ENCODE peak calls at places on chromosomes 13 and 19, in nine cellular contexts. W is transverse colon, O is ovary, P is upper lobe of right lung, D is aorta, Z is uterus, G is osteoblast, I is tibial artery, K is neuronal stem cell. N is an unnamed sample.

GRCh38 chr13:24264976-24265375 is 44.4 kb upstream of the C1QTNF9 start:
- DNase-seq in W (peak; percentile 51), O (no peak), P (peak; percentile 80), D (no peak), Z (no peak), G (no peak), I (no peak), K (no peak), N (no peak)

GRCh38 chr13:23159205-23159586 is 21.6 kb upstream of the SGCG start:
- DNase-seq in W (no peak), O (no peak), P (no peak), D (peak; percentile 81), Z (no peak), G (peak; percentile 83), I (peak; percentile 48), K (peak; percentile 68), N (no peak)

GRCh38 chr13:34675626-34676025 is 266.4 kb upstream of the NBEA start:
- DNase-seq in W (no peak), O (no peak), P (no peak), D (no peak), Z (no peak), G (no peak), I (no peak), K (no peak), N (no peak)

GRCh38 chr19:10112895-10113591 is 1.6 kb downstream of the P2RY11 start:
- DNase-seq in W (peak; percentile 68), O (no peak), P (peak; percentile 81), D (peak; percentile 87), Z (no peak), G (peak; percentile 94), I (no peak), K (no peak), N (peak; percentile 50)

GRCh38 chr13:100633461-100633860 is 41.1 kb downstream of the TMTC4 start:
- DNase-seq in W (no peak), O (no peak), P (no peak), D (no peak), Z (no peak), G (peak; percentile 81), I (no peak), K (no peak), N (no peak)

GRCh38 chr13:33918199-33918932 is 100.4 kb downstream of the RFC3 start:
- DNase-seq in W (no peak), O (no peak), P (no peak), D (no peak), Z (no peak), G (peak; percentile 44), I (no peak), K (no peak), N (no peak)

GRCh38 chr13:113140677-113141590 is 17.5 kb upstream of the PROZ start:
- DNase-seq in W (no peak), O (no peak), P (no peak), D (peak; percentile 64), Z (no peak), G (peak; percentile 48), I (peak; percentile 19), K (no peak), N (no peak)

GRCh38 chr19:36420961-36421748 is 2.7 kb upstream of the ZFP82 start:
- DNase-seq in W (no peak), O (no peak), P (no peak), D (peak; percentile 75), Z (peak; percentile 17), G (peak; percentile 87), I (no peak), K (peak; percentile 14), N (no peak)

GRCh38 chr13:92823059-92823458 is 403.5 kb upstream of the GPC6 start:
- DNase-seq in W (no peak), O (no peak), P (no peak), D (no peak), Z (no peak), G (no peak), I (no peak), K (no peak), N (no peak)

GRCh38 chr19:368624-369020 is 24.0 kb upstream of the MIER2 start:
- DNase-seq in W (no peak), O (no peak), P (no peak), D (no peak), Z (no peak), G (peak; percentile 43), I (no peak), K (no peak), N (no peak)

GRCh38 chr13:81017525-81018152 is 676.7 kb upstream of the SPRY2 start:
- DNase-seq in W (no peak), O (no peak), P (no peak), D (no peak), Z (no peak), G (peak; percentile 43), I (no peak), K (peak; percentile 23), N (no peak)

GRCh38 chr19:39372047-39372802 is 18.7 kb downstream of the PAF1 start:
- DNase-seq in W (peak; percentile 57), O (peak; percentile 92), P (peak; percentile 74), D (peak; percentile 86), Z (peak; percentile 87), G (peak; percentile 97), I (peak; percentile 90), K (no peak), N (no peak)

GRCh38 chr19:5023128-5023571 is 54.2 kb downstream of the KDM4B start:
- DNase-seq in W (no peak), O (no peak), P (no peak), D (no peak), Z (no peak), G (peak; percentile 41), I (no peak), K (no peak), N (no peak)

GRCh38 chr19:55858401-55858800 is 22.1 kb downstream of the NLRP4 start:
- DNase-seq in W (no peak), O (no peak), P (no peak), D (no peak), Z (no peak), G (no peak), I (no peak), K (no peak), N (no peak)

GRCh38 chr19:15540435-15540834 is 32.1 kb downstream of the CYP4F22 start:
- DNase-seq in W (no peak), O (no peak), P (no peak), D (no peak), Z (no peak), G (no peak), I (no peak), K (no peak), N (no peak)

GRCh38 chr13:95858286-95859075 is 181.5 kb downstream of the DNAJC3 start:
- DNase-seq in W (no peak), O (no peak), P (no peak), D (no peak), Z (no peak), G (no peak), I (no peak), K (no peak), N (no peak)

GRCh38 chr13:106525865-106526264 is 9.6 kb downstream of the EFNB2 start:
- DNase-seq in W (no peak), O (no peak), P (no peak), D (no peak), Z (no peak), G (no peak), I (no peak), K (no peak), N (no peak)

GRCh38 chr13:106526748-106527488 is 8.5 kb downstream of the EFNB2 start:
- DNase-seq in W (no peak), O (no peak), P (no peak), D (no peak), Z (no peak), G (no peak), I (no peak), K (no peak), N (no peak)

GRCh38 chr13:106528711-106529414 is 6.6 kb downstream of the EFNB2 start:
- DNase-seq in W (no peak), O (no peak), P (no peak), D (no peak), Z (no peak), G (no peak), I (no peak), K (peak; percentile 48), N (no peak)

GRCh38 chr13:106529415-106530208 is 5.8 kb downstream of the EFNB2 start:
- DNase-seq in W (no peak), O (no peak), P (no peak), D (no peak), Z (no peak), G (no peak), I (no peak), K (no peak), N (no peak)

GRCh38 chr13:106527806-106528205 is 7.7 kb downstream of the EFNB2 start:
- DNase-seq in W (no peak), O (no peak), P (no peak), D (no peak), Z (no peak), G (no peak), I (no peak), K (no peak), N (no peak)
- H3K4me1 ChIP-seq in W (peaks cover 3% of the 10 kb centered on the region), O (no peaks in the 10 kb centered on the region), P (peaks cover 7% of the 10 kb centered on the region), D (peaks cover 4% of the 10 kb centered on the region), Z (no peaks in the 10 kb centered on the region), G (no peaks in the 10 kb centered on the region), I (peaks cover 8% of the 10 kb centered on the region), K (peaks cover 48% of the 10 kb centered on the region), N (peaks cover 72% of the 10 kb centered on the region)

DNA sequence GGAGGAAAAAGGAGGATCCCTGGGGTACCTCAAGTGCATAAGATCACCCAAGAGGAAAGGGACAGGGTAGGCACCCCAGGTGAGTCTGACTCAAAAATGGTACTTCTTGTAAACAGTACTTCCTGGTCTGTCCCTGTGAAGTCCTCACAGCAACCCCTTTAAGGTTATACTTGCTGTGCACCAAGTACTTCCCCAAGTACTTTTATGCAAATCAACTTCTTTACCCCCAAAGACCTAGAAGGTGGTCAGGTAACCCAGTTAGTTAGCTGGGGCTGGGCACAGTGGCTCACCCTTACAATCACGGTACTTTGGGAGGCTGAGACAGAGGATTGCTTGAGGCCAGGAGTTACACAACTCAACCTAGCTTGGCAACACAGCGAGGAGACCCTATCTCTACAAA is 2.5 kb downstream of the CALR start:
- DNase-seq in W (no peak), O (no peak), P (no peak), D (no peak), Z (no peak), G (peak; percentile 3), I (no peak), K (no peak), N (no peak)
- H3K4me1 ChIP-seq in W (peaks cover 16% of the 10 kb centered on the region), O (peaks cover 5% of the 10 kb centered on the region), P (peaks cover 39% of the 10 kb centered on the region), D (no peaks in the 10 kb centered on the region), Z (peaks cover 18% of the 10 kb centered on the region), G (peaks cover 29% of the 10 kb centered on the region), I (peaks cover 44% of the 10 kb centered on the region), K (peaks cover 23% of the 10 kb centered on the region), N (peaks cover 26% of the 10 kb centered on the region)

GRCh38 chr13:41458187-41458938 is 1.0 kb downstream of the RGCC start:
- DNase-seq in W (peak; percentile 36), O (no peak), P (peak; percentile 77), D (peak; percentile 84), Z (no peak), G (peak; percentile 72), I (no peak), K (no peak), N (peak; percentile 57)
- H3K4me1 ChIP-seq in W (peaks cover 4% of the 10 kb centered on the region), O (peaks cover 5% of the 10 kb centered on the region), P (no peaks in the 10 kb centered on the region), D (no peaks in the 10 kb centered on the region), Z (peaks cover 5% of the 10 kb centered on the region), G (peaks cover 15% of the 10 kb centered on the region), I (peaks cover 21% of the 10 kb centered on the region), K (peaks cover 7% of the 10 kb centered on the region), N (no peaks in the 10 kb centered on the region)

DNA sequence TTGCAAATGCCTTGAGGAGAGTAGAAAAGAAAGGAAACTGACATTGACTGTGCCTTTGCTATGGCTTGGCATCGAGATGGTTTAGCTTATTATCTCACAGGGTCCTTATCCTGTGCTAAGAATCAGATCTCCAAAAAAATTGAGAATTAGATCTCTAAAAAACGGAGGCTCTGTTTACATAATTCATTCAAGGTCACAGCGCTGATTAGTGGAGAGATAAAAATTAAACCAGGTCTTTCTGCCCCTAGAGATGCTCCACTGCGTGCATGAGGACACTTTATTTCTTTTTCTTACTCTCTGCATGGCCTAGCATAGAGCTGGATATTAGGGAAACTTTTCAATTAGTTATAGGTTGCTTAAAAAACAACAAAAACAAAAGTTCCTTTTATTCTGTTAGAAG is 17.3 kb downstream of the LRCH1 start:
- DNase-seq in W (no peak), O (no peak), P (no peak), D (no peak), Z (no peak), G (no peak), I (no peak), K (no peak), N (no peak)
- H3K4me1 ChIP-seq in W (peaks cover 3% of the 10 kb centered on the region), O (peaks cover 14% of the 10 kb centered on the region), P (peaks cover 31% of the 10 kb centered on the region), D (peaks cover 10% of the 10 kb centered on the region), Z (peaks cover 7% of the 10 kb centered on the region), G (peaks cover 5% of the 10 kb centered on the region), I (peaks cover 68% of the 10 kb centered on the region), K (peaks cover 6% of the 10 kb centered on the region), N (peaks cover 32% of the 10 kb centered on the region)

N was measured in Caco-2.